ENCODE peak calls at places on chromosome 12, in eight cellular contexts. One of them, this sample, is unnamed.

GRCh38 chr12:132582058-132582420 is 28.3 kb downstream of the LRCOL1 start:
- DNase-seq in iPS DF 19.7: no peak
- DNase-seq in kidney epithelial cell: no peak
- DNase-seq in Peyer's patch: no peak
- DNase-seq in effector memory CD8-positive, alpha-beta T cell: no peak
- DNase-seq in activated naive CD4-positive, alpha-beta T cell treated with anti-CD3 and anti-CD28 coated beads for 36 hours: no peak
- DNase-seq in stimulated activated naive B cell treated with anti-CD40 and anti-IgM and Interleukin-4, amounts not matched to agents 10 μg/mL and 1 μg/mL and 100 μg/mL, for 72 hours: no peak
- DNase-seq in nucleus accumbens: no peak
- DNase-seq in this sample: peak

GRCh38 chr12:106551410-106551809 is 31.4 kb upstream of the RFX4 start:
- DNase-seq in iPS DF 19.7: no peak
- DNase-seq in activated naive CD4-positive, alpha-beta T cell treated with anti-CD3 and anti-CD28 coated beads for 36 hours: no peak
- DNase-seq in kidney epithelial cell: no peak
- DNase-seq in stimulated activated naive B cell treated with anti-CD40 and anti-IgM and Interleukin-4, amounts not matched to agents 10 μg/mL and 1 μg/mL and 100 μg/mL, for 72 hours: no peak
- DNase-seq in nucleus accumbens: no peak
- DNase-seq in Peyer's patch: no peak
- DNase-seq in effector memory CD8-positive, alpha-beta T cell: no peak
- DNase-seq in this sample: no peak

GRCh38 chr12:13373803-13374202 is 177.3 kb downstream of the EMP1 start:
- DNase-seq in iPS DF 19.7: no peak
- DNase-seq in nucleus accumbens: no peak
- DNase-seq in Peyer's patch: no peak
- DNase-seq in kidney epithelial cell: no peak
- DNase-seq in activated naive CD4-positive, alpha-beta T cell treated with anti-CD3 and anti-CD28 coated beads for 36 hours: no peak
- DNase-seq in stimulated activated naive B cell treated with anti-CD40 and anti-IgM and Interleukin-4, amounts not matched to agents 10 μg/mL and 1 μg/mL and 100 μg/mL, for 72 hours: no peak
- DNase-seq in effector memory CD8-positive, alpha-beta T cell: no peak
- DNase-seq in this sample: no peak

GRCh38 chr12:96392397-96392796 is 7.8 kb downstream of the CDK17 start:
- DNase-seq in nucleus accumbens: no peak
- DNase-seq in activated naive CD4-positive, alpha-beta T cell treated with anti-CD3 and anti-CD28 coated beads for 36 hours: no peak
- DNase-seq in Peyer's patch: no peak
- DNase-seq in kidney epithelial cell: no peak
- DNase-seq in stimulated activated naive B cell treated with anti-CD40 and anti-IgM and Interleukin-4, amounts not matched to agents 10 μg/mL and 1 μg/mL and 100 μg/mL, for 72 hours: no peak
- DNase-seq in effector memory CD8-positive, alpha-beta T cell: no peak
- DNase-seq in iPS DF 19.7: no peak
- DNase-seq in this sample: no peak

GRCh38 chr12:80709811-80710726 is 2.6 kb downstream of the MYF6 start:
- DNase-seq in nucleus accumbens: no peak
- DNase-seq in activated naive CD4-positive, alpha-beta T cell treated with anti-CD3 and anti-CD28 coated beads for 36 hours: no peak
- DNase-seq in iPS DF 19.7: no peak
- DNase-seq in effector memory CD8-positive, alpha-beta T cell: no peak
- DNase-seq in stimulated activated naive B cell treated with anti-CD40 and anti-IgM and Interleukin-4, amounts not matched to agents 10 μg/mL and 1 μg/mL and 100 μg/mL, for 72 hours: no peak
- DNase-seq in kidney epithelial cell: no peak
- DNase-seq in Peyer's patch: no peak
- DNase-seq in this sample: peak

GRCh38 chr12:51320695-51321320 is 3.2 kb downstream of the BIN2 start:
- DNase-seq in activated naive CD4-positive, alpha-beta T cell treated with anti-CD3 and anti-CD28 coated beads for 36 hours: peak
- DNase-seq in stimulated activated naive B cell treated with anti-CD40 and anti-IgM and Interleukin-4, amounts not matched to agents 10 μg/mL and 1 μg/mL and 100 μg/mL, for 72 hours: no peak
- DNase-seq in Peyer's patch: peak
- DNase-seq in nucleus accumbens: no peak
- DNase-seq in iPS DF 19.7: no peak
- DNase-seq in kidney epithelial cell: no peak
- DNase-seq in effector memory CD8-positive, alpha-beta T cell: no peak
- DNase-seq in this sample: no peak

GRCh38 chr12:24561882-24562760 is 386.8 kb downstream of the BCAT1 start:
- DNase-seq in iPS DF 19.7: no peak
- DNase-seq in nucleus accumbens: peak
- DNase-seq in kidney epithelial cell: no peak
- DNase-seq in effector memory CD8-positive, alpha-beta T cell: peak
- DNase-seq in activated naive CD4-positive, alpha-beta T cell treated with anti-CD3 and anti-CD28 coated beads for 36 hours: peak
- DNase-seq in stimulated activated naive B cell treated with anti-CD40 and anti-IgM and Interleukin-4, amounts not matched to agents 10 μg/mL and 1 μg/mL and 100 μg/mL, for 72 hours: peak
- DNase-seq in Peyer's patch: peak
- DNase-seq in this sample: peak

GRCh38 chr12:102756564-102756963 is 160.5 kb downstream of the PAH start:
- DNase-seq in kidney epithelial cell: no peak
- DNase-seq in Peyer's patch: no peak
- DNase-seq in nucleus accumbens: no peak
- DNase-seq in stimulated activated naive B cell treated with anti-CD40 and anti-IgM and Interleukin-4, amounts not matched to agents 10 μg/mL and 1 μg/mL and 100 μg/mL, for 72 hours: no peak
- DNase-seq in iPS DF 19.7: no peak
- DNase-seq in activated naive CD4-positive, alpha-beta T cell treated with anti-CD3 and anti-CD28 coated beads for 36 hours: no peak
- DNase-seq in effector memory CD8-positive, alpha-beta T cell: no peak
- DNase-seq in this sample: no peak

GRCh38 chr12:64618953-64619590 is 8.8 kb downstream of the RASSF3 start:
- DNase-seq in nucleus accumbens: no peak
- DNase-seq in kidney epithelial cell: no peak
- DNase-seq in effector memory CD8-positive, alpha-beta T cell: no peak
- DNase-seq in activated naive CD4-positive, alpha-beta T cell treated with anti-CD3 and anti-CD28 coated beads for 36 hours: no peak
- DNase-seq in stimulated activated naive B cell treated with anti-CD40 and anti-IgM and Interleukin-4, amounts not matched to agents 10 μg/mL and 1 μg/mL and 100 μg/mL, for 72 hours: peak
- DNase-seq in Peyer's patch: no peak
- DNase-seq in iPS DF 19.7: no peak
- DNase-seq in this sample: no peak

GRCh38 chr12:93302331-93303229 is 75.1 kb upstream of the NUDT4 start:
- DNase-seq in nucleus accumbens: no peak
- DNase-seq in kidney epithelial cell: peak
- DNase-seq in effector memory CD8-positive, alpha-beta T cell: no peak
- DNase-seq in stimulated activated naive B cell treated with anti-CD40 and anti-IgM and Interleukin-4, amounts not matched to agents 10 μg/mL and 1 μg/mL and 100 μg/mL, for 72 hours: no peak
- DNase-seq in activated naive CD4-positive, alpha-beta T cell treated with anti-CD3 and anti-CD28 coated beads for 36 hours: no peak
- DNase-seq in Peyer's patch: no peak
- DNase-seq in iPS DF 19.7: no peak
- DNase-seq in this sample: no peak

GRCh38 chr12:66129934-66130266 is 650 bp downstream of the LLPH start:
- DNase-seq in iPS DF 19.7: no peak
- DNase-seq in nucleus accumbens: no peak
- DNase-seq in effector memory CD8-positive, alpha-beta T cell: peak
- DNase-seq in activated naive CD4-positive, alpha-beta T cell treated with anti-CD3 and anti-CD28 coated beads for 36 hours: no peak
- DNase-seq in stimulated activated naive B cell treated with anti-CD40 and anti-IgM and Interleukin-4, amounts not matched to agents 10 μg/mL and 1 μg/mL and 100 μg/mL, for 72 hours: no peak
- DNase-seq in kidney epithelial cell: no peak
- DNase-seq in Peyer's patch: no peak
- DNase-seq in this sample: no peak

GRCh38 chr12:124026755-124027745 is 54.0 kb downstream of the ZNF664 start:
- DNase-seq in iPS DF 19.7: no peak
- DNase-seq in nucleus accumbens: no peak
- DNase-seq in kidney epithelial cell: no peak
- DNase-seq in effector memory CD8-positive, alpha-beta T cell: no peak
- DNase-seq in activated naive CD4-positive, alpha-beta T cell treated with anti-CD3 and anti-CD28 coated beads for 36 hours: no peak
- DNase-seq in Peyer's patch: no peak
- DNase-seq in stimulated activated naive B cell treated with anti-CD40 and anti-IgM and Interleukin-4, amounts not matched to agents 10 μg/mL and 1 μg/mL and 100 μg/mL, for 72 hours: no peak
- DNase-seq in this sample: no peak

GRCh38 chr12:52798003-52798670 is 2.2 kb upstream of the KRT3 start:
- DNase-seq in kidney epithelial cell: peak
- DNase-seq in nucleus accumbens: no peak
- DNase-seq in effector memory CD8-positive, alpha-beta T cell: no peak
- DNase-seq in activated naive CD4-positive, alpha-beta T cell treated with anti-CD3 and anti-CD28 coated beads for 36 hours: no peak
- DNase-seq in stimulated activated naive B cell treated with anti-CD40 and anti-IgM and Interleukin-4, amounts not matched to agents 10 μg/mL and 1 μg/mL and 100 μg/mL, for 72 hours: no peak
- DNase-seq in iPS DF 19.7: no peak
- DNase-seq in Peyer's patch: no peak
- DNase-seq in this sample: no peak

GRCh38 chr12:116135209-116135930 is 142.1 kb downstream of the MED13L start:
- DNase-seq in kidney epithelial cell: peak
- DNase-seq in activated naive CD4-positive, alpha-beta T cell treated with anti-CD3 and anti-CD28 coated beads for 36 hours: no peak
- DNase-seq in stimulated activated naive B cell treated with anti-CD40 and anti-IgM and Interleukin-4, amounts not matched to agents 10 μg/mL and 1 μg/mL and 100 μg/mL, for 72 hours: no peak
- DNase-seq in iPS DF 19.7: no peak
- DNase-seq in nucleus accumbens: no peak
- DNase-seq in Peyer's patch: no peak
- DNase-seq in effector memory CD8-positive, alpha-beta T cell: no peak
- DNase-seq in this sample: no peak

GRCh38 chr12:121805800-121806555 is 2.2 kb downstream of the SETD1B start:
- DNase-seq in iPS DF 19.7: no peak
- DNase-seq in activated naive CD4-positive, alpha-beta T cell treated with anti-CD3 and anti-CD28 coated beads for 36 hours: no peak
- DNase-seq in stimulated activated naive B cell treated with anti-CD40 and anti-IgM and Interleukin-4, amounts not matched to agents 10 μg/mL and 1 μg/mL and 100 μg/mL, for 72 hours: no peak
- DNase-seq in nucleus accumbens: no peak
- DNase-seq in Peyer's patch: peak
- DNase-seq in kidney epithelial cell: no peak
- DNase-seq in effector memory CD8-positive, alpha-beta T cell: no peak
- DNase-seq in this sample: no peak